ENCODE peak calls at places on chromosomes 7 and 10, in seven cellular contexts. R, X, W, J, A, L and F are unnamed samples.

GRCh38 chr10:734481-734880 is 45.0 kb upstream of the DIP2C start:
- DNase-seq in R (no peak), X (no peak), W (no peak), J (no peak), A (no peak), L (no peak), F (no peak)

GRCh38 chr10:11798862-11799735 is 24.1 kb upstream of the PROSER2 start:
- DNase-seq in R (no peak), X (peak; percentile 87), W (peak; percentile 53), J (no peak), A (no peak), L (no peak), F (no peak)

GRCh38 chr7:28408974-28409715 is 3.2 kb upstream of the CREB5 start:
- DNase-seq in R (peak; percentile 95), X (peak; percentile 90), W (peak; percentile 86), J (peak; percentile 96), A (peak; percentile 90), L (peak; percentile 94), F (peak; percentile 87)

GRCh38 chr10:91875779-91876178 is 33.5 kb downstream of the FGFBP3 start:
- DNase-seq in R (no peak), X (no peak), W (no peak), J (no peak), A (no peak), L (no peak), F (no peak)

GRCh38 chr7:157801109-157801508 is 464.3 kb downstream of the DNAJB6 start:
- DNase-seq in R (no peak), X (no peak), W (no peak), J (peak; percentile 22), A (no peak), L (no peak), F (peak; percentile 11)

GRCh38 chr10:13712799-13713581 is 126.2 kb downstream of the PRPF18 start:
- DNase-seq in R (peak; percentile 80), X (peak; percentile 66), W (no peak), J (peak; percentile 91), A (peak; percentile 82), L (peak; percentile 99), F (peak; percentile 83)

GRCh38 chr10:67492317-67493019 is 203.5 kb downstream of the CTNNA3 start:
- DNase-seq in R (no peak), X (no peak), W (no peak), J (no peak), A (peak; percentile 67), L (no peak), F (no peak)

GRCh38 chr10:63064706-63065105 is 68.4 kb upstream of the NRBF2 start:
- DNase-seq in R (no peak), X (no peak), W (no peak), J (no peak), A (no peak), L (peak; percentile 76), F (no peak)

GRCh38 chr7:133294234-133294633 is 41.4 kb downstream of the EXOC4 start:
- DNase-seq in R (no peak), X (no peak), W (no peak), J (no peak), A (no peak), L (no peak), F (no peak)

GRCh38 chr7:106959753-106960152 is 84.8 kb upstream of the PRKAR2B start:
- DNase-seq in R (no peak), X (peak; percentile 84), W (peak; percentile 76), J (no peak), A (no peak), L (no peak), F (no peak)

GRCh38 chr10:61029411-61029810 is 85.4 kb upstream of the RHOBTB1 start:
- DNase-seq in R (no peak), X (no peak), W (no peak), J (no peak), A (no peak), L (no peak), F (no peak)

GRCh38 chr10:119131512-119132240 is 27.8 kb downstream of the DENND10 start:
- DNase-seq in R (no peak), X (no peak), W (no peak), J (no peak), A (no peak), L (no peak), F (no peak)

GRCh38 chr10:5935628-5936027 is 41.7 kb downstream of the IL15RA start:
- DNase-seq in R (no peak), X (no peak), W (no peak), J (no peak), A (no peak), L (no peak), F (no peak)

GRCh38 chr7:38744746-38745145 is 113.6 kb upstream of the AMPH start:
- DNase-seq in R (peak; percentile 25), X (no peak), W (no peak), J (no peak), A (no peak), L (peak; percentile 67), F (no peak)

GRCh38 chr7:103866919-103867318 is 122.5 kb downstream of the RELN start:
- DNase-seq in R (no peak), X (no peak), W (no peak), J (no peak), A (no peak), L (no peak), F (no peak)

GRCh38 chr10:44682516-44682915 is 228.6 kb upstream of the TMEM72 start:
- DNase-seq in R (no peak), X (no peak), W (no peak), J (no peak), A (no peak), L (no peak), F (no peak)

GRCh38 chr10:4555920-4556319 is 270.1 kb upstream of the AKR1E2 start:
- DNase-seq in R (no peak), X (no peak), W (no peak), J (no peak), A (no peak), L (no peak), F (no peak)

GRCh38 chr7:30238721-30239441 is 45.5 kb upstream of the ZNRF2 start:
- DNase-seq in R (peak; percentile 73), X (no peak), W (no peak), J (peak; percentile 78), A (no peak), L (peak; percentile 55), F (peak; percentile 73)

GRCh38 chr10:12364559-12364958 is 15.2 kb downstream of the CAMK1D start:
- DNase-seq in R (no peak), X (no peak), W (no peak), J (no peak), A (peak; percentile 14), L (no peak), F (no peak)

GRCh38 chr10:2936816-2937215 is 130.5 kb upstream of the PFKP start:
- DNase-seq in R (no peak), X (no peak), W (no peak), J (no peak), A (no peak), L (peak; percentile 26), F (no peak)

GRCh38 chr7:121012170-121012874 is 23.8 kb downstream of the CPED1 start:
- DNase-seq in R (no peak), X (no peak), W (no peak), J (no peak), A (no peak), L (no peak), F (no peak)

GRCh38 chr7:123492485-123492884 is 41.9 kb downstream of the IQUB start:
- DNase-seq in R (no peak), X (no peak), W (no peak), J (no peak), A (no peak), L (no peak), F (no peak)

GRCh38 chr7:81846398-81846797 is 76.6 kb upstream of the HGF start:
- DNase-seq in R (no peak), X (no peak), W (no peak), J (peak; percentile 41), A (peak; percentile 46), L (peak; percentile 29), F (no peak)

DNA sequence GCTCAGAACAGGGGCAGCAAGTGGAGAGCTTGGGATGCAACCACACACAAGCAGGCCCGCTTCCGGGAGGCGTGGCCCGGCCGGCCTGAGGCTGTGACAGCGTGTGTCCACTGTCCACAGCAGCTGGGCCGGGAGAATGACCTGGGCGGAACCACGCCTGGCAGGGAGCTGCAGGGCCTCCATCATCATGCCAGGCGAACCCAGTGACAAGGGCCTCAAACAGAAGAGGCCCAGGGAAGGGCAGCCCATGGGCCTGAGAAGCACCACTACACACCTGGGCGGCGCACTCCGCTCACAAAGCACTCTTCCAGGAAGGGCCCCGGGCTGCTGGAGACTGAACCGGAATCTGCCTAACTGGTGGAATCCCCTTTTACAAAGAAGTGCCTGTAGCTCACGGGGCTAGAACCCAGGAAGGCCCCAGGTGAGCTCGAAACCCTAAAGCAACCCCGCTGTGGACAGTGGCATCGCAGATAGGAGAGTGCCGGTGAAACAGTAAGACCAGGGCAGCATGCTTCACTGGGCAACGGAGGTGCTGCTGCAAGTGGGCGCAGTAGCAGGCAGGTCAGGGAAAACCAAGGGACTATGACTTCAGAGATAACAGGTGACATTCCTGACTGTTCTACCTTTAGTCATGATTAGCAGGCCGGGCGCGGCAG is 66.0 kb downstream of the MAD1L1 start:
- DNase-seq in R (no peak), X (peak; percentile 43), W (peak; percentile 23), J (no peak), A (no peak), L (no peak), F (no peak)
- H3K27ac ChIP-seq in R (peak overlapping the region; percentile 3), X (no peak overlapping the region), W (no peak overlapping the region), J (no peak overlapping the region), A (no peak overlapping the region), L (no peak overlapping the region), F (peak overlapping the region; percentile 6)

GRCh38 chr10:125734823-125735222 is 15.3 kb downstream of the EDRF1 start:
- DNase-seq in R (no peak), X (no peak), W (no peak), J (no peak), A (no peak), L (no peak), F (no peak)
- H3K27ac ChIP-seq in R (no peak overlapping the region), X (no peak overlapping the region), W (no peak overlapping the region), J (no peak overlapping the region), A (no peak overlapping the region), L (no peak overlapping the region), F (no peak overlapping the region)

DNA sequence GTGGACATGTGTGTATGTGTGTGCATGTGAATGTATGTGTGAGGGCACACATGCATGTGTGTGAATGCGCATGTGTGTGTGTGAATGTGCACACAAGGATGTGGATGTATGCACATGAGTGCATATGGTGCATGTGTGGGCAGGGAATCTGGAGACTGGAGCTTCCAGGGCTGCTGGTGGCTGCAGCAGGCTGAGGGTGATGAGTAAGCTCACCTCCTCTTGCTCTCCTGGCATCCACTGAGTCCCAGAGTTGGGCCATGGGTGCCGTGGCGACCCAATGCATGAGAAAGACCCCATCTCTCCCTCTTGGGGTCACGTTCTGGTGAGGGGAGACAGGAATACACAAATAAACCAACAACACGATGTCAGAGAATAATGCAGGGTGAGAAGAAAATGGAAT is 33.3 kb upstream of the COL13A1 start:
- DNase-seq in R (no peak), X (no peak), W (no peak), J (no peak), A (no peak), L (no peak), F (no peak)
- H3K27ac ChIP-seq in R (no peak overlapping the region), X (no peak overlapping the region), W (no peak overlapping the region), J (no peak overlapping the region), A (no peak overlapping the region), L (peak overlapping the region; percentile 27), F (no peak overlapping the region)

DNA sequence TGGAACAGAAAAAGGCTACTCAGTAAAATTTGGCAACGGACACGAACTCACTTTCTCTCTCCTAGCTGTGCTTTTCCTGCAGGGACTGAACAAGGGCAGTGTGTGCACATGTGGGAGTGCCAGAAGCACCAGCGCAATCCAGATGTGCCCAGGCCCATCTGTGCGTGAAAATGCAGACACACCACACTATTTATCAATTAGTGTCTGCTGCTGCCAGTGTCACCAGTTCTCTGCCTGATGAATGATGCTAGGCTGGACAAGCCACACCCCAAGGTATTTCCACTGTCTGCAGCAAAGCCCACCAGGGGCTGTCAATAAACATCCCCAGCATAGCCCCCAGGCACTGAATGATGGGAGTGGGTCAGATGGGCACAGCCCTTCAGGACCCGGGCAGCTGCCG is 315.0 kb downstream of the PLXNA4 start:
- DNase-seq in R (no peak), X (no peak), W (no peak), J (no peak), A (no peak), L (no peak), F (no peak)
- H3K27ac ChIP-seq in R (no peak overlapping the region), X (no peak overlapping the region), W (no peak overlapping the region), J (no peak overlapping the region), A (no peak overlapping the region), L (no peak overlapping the region), F (no peak overlapping the region)